ENCODE peak calls at places on chromosomes 5 and 9, in six cellular contexts. M is anterior cingulate cortex; F is T47D; H is activated CD8-positive, alpha-beta memory T cell treated with anti-CD3 and anti-CD28 coated beads, Interleukin-2, amount 50 U/mL, for 48 hours; T is mucosa of descending colon; G is fibroblast of lung. S is an unnamed sample.

GRCh38 chr5:173327084-173327947 is 898 bp downstream of the STC2 start:
- DNase-seq in F (no peak), H (peak; percentile 65), G (peak; percentile 48), T (no peak), M (no peak), S (no peak)

GRCh38 chr9:1094749-1095148 is 44.6 kb downstream of the DMRT2 start:
- DNase-seq in F (no peak), G (no peak), H (no peak), T (no peak), M (no peak), S (no peak)

GRCh38 chr9:16031971-16032370 is 479.1 kb downstream of the CCDC171 start:
- DNase-seq in T (no peak), M (no peak), H (no peak), G (peak; percentile 91), F (no peak), S (no peak)

GRCh38 chr5:174553556-174553955 is 170.8 kb upstream of the MSX2 start:
- DNase-seq in F (no peak), G (peak; percentile 81), H (no peak), T (no peak), M (no peak), S (no peak)

GRCh38 chr5:9698125-9698848 is 68.1 kb upstream of the TAS2R1 start:
- DNase-seq in T (no peak), G (peak; percentile 26), F (no peak), M (no peak), H (no peak), S (no peak)

GRCh38 chr9:69674112-69674511 is 1.9 kb upstream of the APBA1 start:
- DNase-seq in T (peak; percentile 12), H (no peak), M (no peak), G (peak; percentile 7), F (no peak), S (no peak)

GRCh38 chr5:158069838-158070237 is 210.9 kb upstream of the CLINT1 start:
- DNase-seq in H (no peak), M (no peak), T (no peak), G (no peak), F (no peak), S (no peak)

GRCh38 chr5:124245276-124245675 is 501.2 kb downstream of the ZNF608 start:
- DNase-seq in M (no peak), H (no peak), G (no peak), F (no peak), T (no peak), S (no peak)

GRCh38 chr5:959581-960531 is 48.7 kb upstream of the NKD2 start:
- DNase-seq in F (no peak), T (no peak), G (no peak), M (no peak), H (no peak), S (no peak)

GRCh38 chr9:33113799-33114547 is 37.5 kb upstream of the SMU1 start:
- DNase-seq in M (no peak), G (no peak), H (peak; percentile 46), T (no peak), F (no peak), S (no peak)

GRCh38 chr5:148844433-148845279 is 18.2 kb downstream of the ADRB2 start:
- DNase-seq in T (no peak), H (no peak), F (no peak), G (peak; percentile 19), M (no peak), S (no peak)

GRCh38 chr5:59922220-59922619 is 28.7 kb upstream of the PDE4D start:
- DNase-seq in M (no peak), G (no peak), T (no peak), H (no peak), F (no peak), S (no peak)

GRCh38 chr9:70257991-70258691 is 637 bp upstream of the SMC5 start:
- DNase-seq in H (peak; percentile 80), T (peak; percentile 85), G (peak; percentile 72), M (no peak), F (peak; percentile 63), S (peak; percentile 30)

GRCh38 chr9:133960568-133961129 is 31.5 kb downstream of the VAV2 start:
- DNase-seq in F (no peak), H (no peak), G (no peak), M (no peak), T (peak; percentile 29), S (no peak)

S was measured in OCI-LY7.